ENCODE peak calls at places on chromosomes 7 and 10, in ten cellular contexts. O is RWPE2; B is stomach; M is NB4; H is heart left ventricle; V is IMR-90; Z is tibial artery; I is breast epithelium; Y is gastrocnemius medialis; N is CD8-positive, alpha-beta T cell. C is an unnamed sample.

GRCh38 chr7:45036801-45037200 is 36.8 kb downstream of the CCM2 start:
- DNase-seq in O (no peak), B (no peak), M (no peak), H (no peak), V (no peak), Z (no peak), I (no peak), Y (no peak), N (no peak), C (no peak)

GRCh38 chr10:124524991-124525653 is 63.5 kb downstream of the LHPP start:
- DNase-seq in O (no peak), B (peak), M (no peak), H (peak), V (no peak), Z (no peak), I (no peak), Y (peak), N (no peak), C (no peak)

GRCh38 chr7:29087840-29088169 is 58.5 kb downstream of the CPVL start:
- DNase-seq in O (no peak), B (no peak), M (no peak), H (no peak), V (no peak), Z (no peak), I (no peak), Y (no peak), N (no peak), C (no peak)

GRCh38 chr7:25522727-25523126 is 294.4 kb upstream of the NPVF start:
- DNase-seq in O (no peak), B (no peak), M (no peak), H (no peak), V (no peak), Z (no peak), I (no peak), Y (no peak), N (no peak), C (no peak)

GRCh38 chr7:151819826-151820225 is 57.1 kb downstream of the PRKAG2 start:
- DNase-seq in O (no peak), B (peak), M (no peak), H (no peak), V (no peak), Z (no peak), I (no peak), Y (no peak), N (no peak), C (no peak)

GRCh38 chr10:42551582-42552187 is 86.7 kb downstream of the ZNF33B start:
- DNase-seq in O (no peak), B (no peak), M (no peak), H (no peak), V (no peak), Z (peak), I (no peak), Y (no peak), N (no peak), C (no peak)

GRCh38 chr10:131652416-131652815 is 248.4 kb upstream of the PPP2R2D start:
- DNase-seq in O (peak), B (peak), M (no peak), H (no peak), V (no peak), Z (no peak), I (no peak), Y (no peak), N (no peak), C (no peak)

GRCh38 chr10:46546591-46547330 is 9.7 kb downstream of the GPRIN2 start:
- DNase-seq in O (peak), B (peak), M (no peak), H (peak), V (no peak), Z (peak), I (peak), Y (peak), N (no peak), C (no peak)

GRCh38 chr7:106817098-106817497 is 48.0 kb upstream of the PIK3CG start:
- DNase-seq in O (no peak), B (no peak), M (no peak), H (no peak), V (no peak), Z (no peak), I (no peak), Y (no peak), N (no peak), C (no peak)

GRCh38 chr10:11404931-11405330 is 206.5 kb downstream of the USP6NL start:
- DNase-seq in O (no peak), B (no peak), M (peak), H (peak), V (no peak), Z (no peak), I (no peak), Y (no peak), N (no peak), C (peak)

GRCh38 chr10:101932182-101932581 is 88.6 kb upstream of the KCNIP2 start:
- DNase-seq in O (no peak), B (no peak), M (no peak), H (no peak), V (no peak), Z (no peak), I (no peak), Y (no peak), N (no peak), C (no peak)

GRCh38 chr10:5659702-5660528 is 6.5 kb downstream of the ASB13 start:
- DNase-seq in O (peak), B (peak), M (peak), H (no peak), V (peak), Z (peak), I (no peak), Y (peak), N (no peak), C (no peak)

GRCh38 chr7:146635200-146636032 is 518.8 kb downstream of the CNTNAP2 start:
- DNase-seq in O (no peak), B (no peak), M (no peak), H (no peak), V (no peak), Z (no peak), I (no peak), Y (no peak), N (no peak), C (no peak)

GRCh38 chr10:113479346-113480080 is 73.3 kb upstream of the HABP2 start:
- DNase-seq in O (no peak), B (no peak), M (no peak), H (no peak), V (no peak), Z (no peak), I (no peak), Y (no peak), N (no peak), C (no peak)
- H3K4me3 ChIP-seq in O (no peak), B (no peak), M (no peak), H (no peak), V (no peak), Z (no peak), I (no peak), Y (no peak), N (no peak), C (no peak)

GRCh38 chr10:106086391-106086790 is 1078.1 kb downstream of the SORCS1 start:
- DNase-seq in O (no peak), B (no peak), M (no peak), H (no peak), V (no peak), Z (no peak), I (no peak), Y (no peak), N (no peak), C (no peak)
- TF ChIP-seq CTCF in O (no peak), B (no peak), M (no peak), H (no peak), V (no peak), Z (no peak), I (no peak), Y (no peak), N (no peak), C (peak)

GRCh38 chr10:108461976-108462375 is 1297.5 kb upstream of the SORCS1 start:
- DNase-seq in O (no peak), B (no peak), M (no peak), H (no peak), V (no peak), Z (no peak), I (no peak), Y (no peak), N (no peak), C (no peak)

GRCh38 chr10:108471420-108471819 is 1306.9 kb upstream of the SORCS1 start:
- DNase-seq in O (no peak), B (no peak), M (no peak), H (no peak), V (no peak), Z (no peak), I (no peak), Y (no peak), N (no peak), C (no peak)

GRCh38 chr10:108469940-108470339 is 1305.4 kb upstream of the SORCS1 start:
- DNase-seq in O (no peak), B (no peak), M (peak), H (no peak), V (no peak), Z (no peak), I (no peak), Y (no peak), N (no peak), C (no peak)

GRCh38 chr10:108465871-108466641 is 1301.5 kb upstream of the SORCS1 start:
- DNase-seq in O (peak), B (peak), M (no peak), H (peak), V (no peak), Z (no peak), I (peak), Y (no peak), N (no peak), C (peak)
- H3K4me3 ChIP-seq in O (peak), B (peak), M (no peak), H (peak), V (peak), Z (peak), I (peak), Y (peak), N (no peak), C (peak)

DNA sequence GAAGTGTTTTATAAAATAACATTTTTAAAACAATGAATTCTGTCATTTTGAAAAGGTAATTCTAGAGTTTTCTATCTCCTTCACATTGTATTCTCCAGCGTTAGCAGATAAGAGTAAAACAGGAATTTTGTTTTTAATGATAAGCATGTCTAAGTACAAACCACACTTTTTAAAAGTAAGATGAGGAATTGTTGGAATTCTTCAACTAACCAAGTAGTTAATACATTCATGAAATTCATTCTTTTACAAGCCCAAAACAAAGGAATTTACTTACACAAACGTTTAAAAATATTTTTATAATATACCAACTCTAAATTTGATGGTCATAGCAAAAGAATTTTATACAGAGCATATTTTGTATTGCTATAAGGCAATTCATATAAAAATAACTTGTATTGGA is 51.3 kb downstream of the TWIST1 start:
- DNase-seq in O (no peak), B (no peak), M (no peak), H (no peak), V (peak), Z (no peak), I (no peak), Y (no peak), N (no peak), C (no peak)
- TF ChIP-seq CTCF in O (no peak), B (no peak), M (no peak), H (no peak), V (no peak), Z (no peak), I (no peak), Y (no peak), N (no peak), C (no peak)